ENCODE peak calls at places on chromosomes 5 and 9, in four cellular contexts. B is AG09309, C is A549, D is kidney. O is an unnamed sample.

GRCh38 chr5:15383469-15383868 is 116.5 kb upstream of the FBXL7 start:
- DNase-seq in B (no peak), C (peak; percentile 23), D (no peak), O (peak; percentile 22)

GRCh38 chr5:143495823-143496275 is 92.4 kb upstream of the NR3C1 start:
- DNase-seq in B (peak; percentile 51), C (peak; percentile 89), D (no peak), O (no peak)

GRCh38 chr9:113481176-113481805 is 17.8 kb downstream of the RGS3 start:
- DNase-seq in B (no peak), C (peak; percentile 19), D (no peak), O (peak; percentile 99)

GRCh38 chr9:70044450-70045307 is 1.0 kb downstream of the MAMDC2 start:
- DNase-seq in B (no peak), C (no peak), D (no peak), O (no peak)

GRCh38 chr5:129460951-129461815 is 1.1 kb downstream of the ADAMTS19 start:
- DNase-seq in B (no peak), C (peak; percentile 23), D (peak; percentile 62), O (no peak)

GRCh38 chr5:174767670-174768069 is 43.3 kb downstream of the MSX2 start:
- DNase-seq in B (no peak), C (no peak), D (no peak), O (no peak)

GRCh38 chr9:19994296-19994695 is 205.5 kb upstream of the SLC24A2 start:
- DNase-seq in B (peak; percentile 7), C (no peak), D (no peak), O (no peak)

GRCh38 chr9:134944351-134944802 is 26.7 kb upstream of the FCN1 start:
- DNase-seq in B (no peak), C (no peak), D (no peak), O (no peak)

GRCh38 chr9:134065720-134066419 is 2.0 kb downstream of the BRD3 start:
- DNase-seq in B (peak; percentile 23), C (no peak), D (peak; percentile 87), O (peak; percentile 58)

DNA sequence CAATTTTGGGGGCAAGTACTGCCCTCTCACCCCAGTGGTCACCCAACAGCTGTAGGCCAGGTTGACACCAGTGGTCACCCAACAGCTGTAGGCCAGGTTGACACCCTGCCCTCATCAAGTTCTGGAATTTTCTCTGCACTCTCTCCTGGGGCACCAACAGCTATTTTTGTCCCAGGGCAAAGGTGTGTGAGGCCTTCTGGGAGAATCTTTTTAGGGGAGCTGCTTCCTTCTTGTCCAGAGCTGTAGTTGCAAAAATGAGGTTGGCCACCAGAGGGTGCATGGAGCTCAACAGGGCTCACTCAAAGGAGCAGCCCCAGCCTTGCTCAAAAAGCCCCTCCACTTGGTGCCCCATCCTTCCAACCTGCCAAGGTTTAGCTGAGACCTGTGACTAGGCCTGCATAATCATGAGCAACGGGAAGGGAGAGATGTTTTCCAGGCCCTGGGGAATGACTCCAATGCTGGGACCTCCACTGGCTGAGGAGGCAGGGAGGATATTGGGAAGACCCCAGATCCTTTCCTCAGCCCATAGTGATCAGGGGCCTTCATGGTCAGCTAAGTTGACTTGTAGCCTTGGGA is 10.6 kb upstream of the P4HA2 start:
- DNase-seq in B (no peak), C (peak; percentile 69), D (no peak), O (no peak)
- TF ChIP-seq CTCF in B (peak; percentile 88), C (peak; percentile 67), D (peak; percentile 70), O (peak; percentile 72)

DNA sequence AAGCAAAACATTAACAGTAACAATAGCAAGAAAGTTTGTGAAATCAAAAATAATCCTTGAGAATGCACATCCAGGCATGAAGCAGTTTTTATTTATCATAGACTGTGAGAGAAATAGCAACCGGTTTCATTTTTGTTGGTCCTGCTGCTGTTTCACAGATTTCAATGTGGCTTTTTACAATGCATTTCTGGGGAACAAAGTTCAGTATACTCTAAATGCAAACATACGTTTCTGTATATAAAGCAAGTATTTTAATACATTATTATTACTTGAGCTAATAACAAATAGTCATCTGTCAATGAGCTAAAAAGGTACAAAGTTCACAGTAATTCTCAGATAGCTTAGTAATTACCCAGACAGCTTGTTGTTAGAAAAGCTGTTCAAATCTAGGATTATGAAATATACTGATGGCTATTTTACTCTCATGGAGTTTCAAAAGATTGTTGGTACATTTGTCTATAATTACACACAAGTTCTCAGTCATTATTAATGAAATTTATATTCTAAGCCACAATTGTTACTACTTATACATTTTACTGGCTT is 50.8 kb downstream of the PBX3 start:
- DNase-seq in B (no peak), C (no peak), D (no peak), O (no peak)
- H3K4me3 ChIP-seq in B (no peak overlapping the region), C (no peak overlapping the region), D (no peak overlapping the region), O (peak overlapping the region; percentile 5)

GRCh38 chr5:11247224-11247623 is 486.2 kb upstream of the DAP start:
- DNase-seq in B (no peak), C (no peak), D (no peak), O (no peak)
- TF ChIP-seq CTCF in B (no peak), C (no peak), D (no peak), O (no peak)

GRCh38 chr5:66209794-66210193 is 65.7 kb downstream of the SREK1 start:
- DNase-seq in B (no peak), C (no peak), D (no peak), O (no peak)
- H3K4me3 ChIP-seq in B (no peak overlapping the region), C (no peak overlapping the region), D (no peak overlapping the region), O (no peak overlapping the region)